ENCODE peak calls at places on chromosome 7, in nine cellular contexts. O, P, M, H, A, Z, T, X and D are unnamed samples.
A peak's percentile ranks its signal among the peaks of the same experiment; 100 is the strongest.

GRCh38 chr7:130719550-130719949 is 14.5 kb downstream of the KLF14 start:
- DNase-seq in Z (no peak), T (no peak), O (no peak), X (no peak), P (no peak), H (no peak), M (no peak), A (no peak), D (no peak)

GRCh38 chr7:138776156-138776833 is 21.5 kb upstream of the TMEM213 start:
- DNase-seq in O (no peak), X (no peak), H (no peak), Z (no peak), A (no peak), T (no peak), P (no peak), M (no peak), D (no peak)

GRCh38 chr7:35722054-35722849 is 27.3 kb upstream of the HERPUD2 start:
- DNase-seq in H (no peak), Z (no peak), T (no peak), A (no peak), M (no peak), O (no peak), P (no peak), X (no peak), D (no peak)

GRCh38 chr7:121824276-121824675 is 48.7 kb upstream of the PTPRZ1 start:
- DNase-seq in M (no peak), O (no peak), A (no peak), X (no peak), H (no peak), Z (no peak), P (no peak), T (no peak), D (no peak)

GRCh38 chr7:98266840-98267239 is 14.6 kb upstream of the BRI3 start:
- DNase-seq in T (no peak), P (no peak), Z (peak; percentile 23), O (no peak), M (no peak), H (no peak), X (no peak), A (peak; percentile 42), D (no peak)

GRCh38 chr7:135083005-135083404 is 64.9 kb upstream of the TMEM140 start:
- DNase-seq in H (no peak), X (no peak), A (no peak), T (no peak), P (no peak), M (no peak), Z (no peak), O (no peak), D (no peak)

GRCh38 chr7:39609084-39609461 is 14.3 kb upstream of the RALA start:
- DNase-seq in M (no peak), H (no peak), O (no peak), X (no peak), P (peak; percentile 83), A (peak; percentile 70), T (no peak), Z (peak; percentile 65), D (no peak)

GRCh38 chr7:42097756-42098155 is 139.3 kb downstream of the GLI3 start:
- DNase-seq in X (no peak), Z (peak; percentile 68), M (no peak), A (peak; percentile 88), P (peak; percentile 89), T (no peak), O (peak; percentile 71), H (peak; percentile 23), D (no peak)

GRCh38 chr7:151452141-151452571 is 12.2 kb upstream of the CRYGN start:
- DNase-seq in M (no peak), X (no peak), H (no peak), A (no peak), P (no peak), Z (no peak), T (no peak), O (no peak), D (no peak)

GRCh38 chr7:144854839-144855424 is 19.1 kb upstream of the TPK1 start:
- DNase-seq in X (no peak), O (peak; percentile 36), H (no peak), M (no peak), T (no peak), Z (peak; percentile 22), A (peak; percentile 29), P (no peak), D (no peak)

GRCh38 chr7:81484266-81484665 is 285.6 kb downstream of the HGF start:
- DNase-seq in T (no peak), O (no peak), A (peak; percentile 95), H (no peak), P (peak; percentile 86), M (no peak), X (no peak), Z (peak; percentile 91), D (no peak)

GRCh38 chr7:73560035-73560835 is 2.7 kb upstream of the BCL7B start:
- DNase-seq in T (no peak), X (no peak), Z (peak; percentile 80), A (peak; percentile 87), H (no peak), M (no peak), P (peak; percentile 91), O (peak; percentile 47), D (no peak)

GRCh38 chr7:128219646-128220045 is 21.4 kb upstream of the LEP start:
- DNase-seq in M (no peak), Z (no peak), A (no peak), O (no peak), H (no peak), T (no peak), X (no peak), P (no peak), D (no peak)

GRCh38 chr7:105429746-105430612 is 41.3 kb upstream of the SRPK2 start:
- DNase-seq in T (no peak), H (no peak), Z (peak; percentile 49), P (peak; percentile 47), A (peak; percentile 76), X (no peak), M (no peak), O (peak; percentile 61), D (peak; percentile 48)

GRCh38 chr7:116809636-116810266 is 52.6 kb upstream of the CAPZA2 start:
- DNase-seq in X (no peak), O (peak; percentile 60), A (peak; percentile 75), M (no peak), T (peak; percentile 17), P (peak; percentile 77), Z (peak; percentile 73), H (no peak), D (peak; percentile 19)

DNA sequence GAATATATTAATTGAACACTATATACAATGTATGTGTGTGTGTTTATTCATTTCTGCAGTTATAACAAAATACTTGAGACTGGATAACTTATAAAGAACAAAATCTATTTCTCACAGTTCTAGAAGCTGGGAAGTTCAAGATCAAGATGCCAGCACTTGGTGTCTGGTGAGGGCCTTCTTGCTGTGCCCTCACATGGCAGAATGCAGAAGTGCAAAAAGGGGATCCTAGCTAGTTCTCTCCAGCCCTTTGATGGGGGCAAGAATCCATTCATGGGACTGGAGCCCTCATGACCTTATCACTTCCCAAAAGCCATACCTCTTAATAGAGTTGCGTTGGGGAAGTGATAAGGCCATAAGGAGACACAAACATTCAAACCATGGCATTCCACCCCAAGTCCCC is 8.4 kb downstream of the GRB10 start:
- DNase-seq in H (no peak), M (no peak), X (no peak), Z (no peak), T (no peak), O (no peak), A (no peak), P (no peak), D (no peak)
- TF ChIP-seq CTCF in H (no peak), M (no peak), X (no peak), Z (no peak), T (no peak), O (no peak), A (no peak), P (no peak), D (peak; percentile 13)

GRCh38 chr7:3065724-3066143 is 22.1 kb upstream of the CARD11 start:
- DNase-seq in T (peak; percentile 30), O (peak; percentile 47), M (no peak), X (no peak), H (peak; percentile 7), P (peak; percentile 4), Z (peak; percentile 2), A (no peak), D (peak; percentile 39)
- TF ChIP-seq CTCF in T (peak; percentile 63), O (no peak), M (no peak), X (peak; percentile 49), H (peak; percentile 32), P (no peak), Z (peak; percentile 66), A (no peak), D (peak; percentile 73)

GRCh38 chr7:99928994-99929729 is at the start of gene GJC3:
- DNase-seq in O (peak; percentile 42), H (no peak), Z (peak; percentile 33), M (no peak), P (peak; percentile 52), A (peak; percentile 60), X (no peak), T (peak; percentile 46), D (peak; percentile 55)
- TF ChIP-seq CTCF in O (peak; percentile 42), H (peak; percentile 21), Z (peak; percentile 36), M (no peak), P (peak; percentile 38), A (peak; percentile 49), X (no peak), T (peak; percentile 55), D (peak; percentile 45)

GRCh38 chr7:16694806-16695205 is 48.8 kb downstream of the BZW2 start:
- DNase-seq in M (no peak), H (no peak), O (no peak), Z (no peak), P (no peak), X (no peak), T (no peak), A (no peak), D (no peak)

GRCh38 chr7:16698200-16698910 is 52.4 kb downstream of the BZW2 start:
- DNase-seq in M (no peak), P (no peak), Z (no peak), A (no peak), O (no peak), H (no peak), T (no peak), X (no peak), D (no peak)

GRCh38 chr7:16693601-16694318 is 47.8 kb downstream of the BZW2 start:
- DNase-seq in A (no peak), H (no peak), M (no peak), X (no peak), P (peak; percentile 20), Z (no peak), T (no peak), O (no peak), D (no peak)

GRCh38 chr7:16697507-16698199 is 51.7 kb downstream of the BZW2 start:
- DNase-seq in X (no peak), P (peak; percentile 62), T (no peak), M (no peak), O (no peak), A (peak; percentile 69), Z (no peak), H (no peak), D (no peak)

DNA sequence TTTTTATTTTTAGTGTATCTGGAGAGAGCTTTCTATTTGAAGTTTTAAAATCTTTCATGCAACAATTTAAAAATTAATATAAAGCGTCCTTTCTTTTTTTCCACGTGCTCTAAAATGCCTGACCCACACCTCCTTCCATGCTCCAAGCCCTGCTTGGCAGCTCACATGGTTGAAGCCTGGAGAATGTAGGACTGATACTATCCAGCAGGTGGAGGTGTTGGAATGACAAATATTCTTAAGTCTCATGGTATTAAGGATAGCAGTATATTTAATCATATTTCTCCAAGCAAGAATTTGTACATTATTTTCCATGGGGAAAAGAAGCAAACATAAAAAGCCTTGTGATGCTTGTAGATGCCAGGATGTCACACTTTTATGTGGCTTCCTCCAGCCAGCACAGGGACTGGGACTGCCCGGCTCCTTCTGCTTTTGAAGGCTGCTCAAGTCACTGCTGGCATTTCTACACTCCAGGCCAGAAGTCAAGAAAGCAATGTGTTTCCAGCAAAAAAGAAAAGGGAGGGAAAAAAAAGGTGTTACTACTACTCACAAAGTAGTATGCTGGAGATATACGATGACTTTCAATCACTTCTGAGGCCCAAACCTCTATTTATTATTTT is 49.7 kb downstream of the BZW2 start:
- DNase-seq in X (no peak), T (no peak), P (peak; percentile 73), A (peak; percentile 72), O (peak; percentile 78), H (peak; percentile 12), Z (peak; percentile 77), M (no peak), D (no peak)
- TF ChIP-seq CTCF in X (peak; percentile 56), T (peak; percentile 72), P (peak; percentile 51), A (peak; percentile 75), O (peak; percentile 56), H (no peak), Z (peak; percentile 61), M (no peak), D (peak; percentile 59)